ENCODE peak calls at places on chromosomes 5 and 9, in ten cellular contexts. Y, O, S, U, G, R, B, I, P and D are unnamed samples. For H3K4me1 and H3K36me3, the result is how much of the 10 kb centered on the place peaks cover.

GRCh38 chr9:28956111-28956880 is 1383.0 kb upstream of the C9orf72 start:
- DNase-seq in Y (no peak), O (no peak), S (no peak), U (no peak), G (no peak), R (no peak), B (no peak), I (no peak), P (no peak), D (no peak)

GRCh38 chr5:103519550-103519949 is 43.0 kb downstream of the NUDT12 start:
- DNase-seq in Y (no peak), O (no peak), S (peak), U (no peak), G (peak), R (no peak), B (no peak), I (no peak), P (no peak), D (no peak)

GRCh38 chr5:34616665-34617064 is 39.5 kb upstream of the RAI14 start:
- DNase-seq in Y (no peak), O (no peak), S (no peak), U (no peak), G (no peak), R (no peak), B (no peak), I (no peak), P (no peak), D (no peak)

GRCh38 chr5:67182406-67182805 is 14.2 kb downstream of the CD180 start:
- DNase-seq in Y (peak), O (peak), S (peak), U (no peak), G (no peak), R (peak), B (peak), I (no peak), P (no peak), D (no peak)

GRCh38 chr5:1137567-1138444 is 25.9 kb upstream of the SLC12A7 start:
- DNase-seq in Y (peak), O (no peak), S (no peak), U (no peak), G (peak), R (peak), B (peak), I (no peak), P (no peak), D (no peak)

GRCh38 chr9:79858509-79858908 is 286.7 kb downstream of the TLE4 start:
- DNase-seq in Y (peak), O (no peak), S (no peak), U (no peak), G (peak), R (peak), B (no peak), I (no peak), P (no peak), D (no peak)

GRCh38 chr5:71836084-71836483 is 117.0 kb downstream of the CARTPT start:
- DNase-seq in Y (no peak), O (no peak), S (no peak), U (no peak), G (peak), R (no peak), B (no peak), I (no peak), P (no peak), D (no peak)

GRCh38 chr5:54363669-54364068 is 53.3 kb upstream of the ARL15 start:
- DNase-seq in Y (no peak), O (no peak), S (no peak), U (no peak), G (peak), R (no peak), B (no peak), I (no peak), P (no peak), D (no peak)

GRCh38 chr9:14170392-14170931 is 143.5 kb downstream of the NFIB start:
- DNase-seq in Y (no peak), O (no peak), S (no peak), U (no peak), G (peak), R (no peak), B (no peak), I (no peak), P (no peak), D (no peak)

GRCh38 chr9:13688990-13689600 is 409.6 kb upstream of the MPDZ start:
- DNase-seq in Y (peak), O (no peak), S (peak), U (no peak), G (peak), R (no peak), B (no peak), I (no peak), P (no peak), D (no peak)

GRCh38 chr5:83430130-83431010 is 41.2 kb upstream of the VCAN start:
- DNase-seq in Y (peak), O (peak), S (peak), U (peak), G (peak), R (peak), B (no peak), I (peak), P (peak), D (no peak)

GRCh38 chr5:67963789-67964519 is 251.6 kb upstream of the PIK3R1 start:
- DNase-seq in Y (no peak), O (no peak), S (no peak), U (no peak), G (no peak), R (no peak), B (no peak), I (no peak), P (no peak), D (no peak)

GRCh38 chr9:23849379-23849778 is 23.3 kb upstream of the ELAVL2 start:
- DNase-seq in Y (no peak), O (no peak), S (peak), U (no peak), G (no peak), R (no peak), B (no peak), I (no peak), P (no peak), D (no peak)

GRCh38 chr9:135347461-135347860 is 132.1 kb upstream of the PPP1R26 start:
- DNase-seq in Y (no peak), O (no peak), S (no peak), U (no peak), G (peak), R (no peak), B (no peak), I (no peak), P (no peak), D (no peak)

DNA sequence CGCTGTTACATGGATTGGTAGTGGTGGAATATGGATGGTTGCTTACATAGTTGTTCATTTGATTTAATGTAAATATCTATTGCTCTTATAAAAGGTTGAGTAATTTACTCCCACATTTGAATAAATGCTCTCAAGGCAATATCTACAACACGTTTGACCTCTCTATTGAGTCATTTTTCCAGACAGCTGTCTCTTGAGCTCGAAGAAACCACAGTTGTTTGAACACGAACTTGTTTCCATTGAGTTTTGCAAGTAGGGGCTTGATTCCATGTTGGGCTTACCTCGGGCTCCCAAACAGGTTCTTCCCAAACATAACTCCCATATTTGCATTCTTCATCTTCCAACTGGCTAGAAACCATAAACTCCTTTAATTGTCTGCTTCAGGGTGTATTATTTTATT is 115.0 kb upstream of the HMHB1 start:
- DNase-seq in Y (no peak), O (no peak), S (no peak), U (no peak), G (no peak), R (no peak), B (no peak), I (no peak), P (no peak), D (no peak)
- H3K4me3 ChIP-seq in Y (no peak), O (no peak), S (no peak), U (no peak), G (no peak), R (no peak), B (no peak), I (no peak), P (no peak), D (no peak)

GRCh38 chr5:59039003-59039295 is 456.1 kb downstream of the RAB3C start:
- DNase-seq in Y (no peak), O (no peak), S (peak), U (no peak), G (no peak), R (no peak), B (no peak), I (no peak), P (no peak), D (no peak)

GRCh38 chr5:59038169-59039002 is 455.5 kb downstream of the RAB3C start:
- DNase-seq in Y (no peak), O (no peak), S (no peak), U (no peak), G (no peak), R (no peak), B (no peak), I (peak), P (no peak), D (no peak)

GRCh38 chr5:59040804-59041201 is 457.9 kb downstream of the RAB3C start:
- DNase-seq in Y (no peak), O (no peak), S (no peak), U (no peak), G (no peak), R (no peak), B (no peak), I (no peak), P (no peak), D (no peak)

GRCh38 chr5:59040007-59040803 is 457.3 kb downstream of the RAB3C start:
- DNase-seq in Y (no peak), O (no peak), S (no peak), U (no peak), G (no peak), R (no peak), B (no peak), I (no peak), P (no peak), D (no peak)

DNA sequence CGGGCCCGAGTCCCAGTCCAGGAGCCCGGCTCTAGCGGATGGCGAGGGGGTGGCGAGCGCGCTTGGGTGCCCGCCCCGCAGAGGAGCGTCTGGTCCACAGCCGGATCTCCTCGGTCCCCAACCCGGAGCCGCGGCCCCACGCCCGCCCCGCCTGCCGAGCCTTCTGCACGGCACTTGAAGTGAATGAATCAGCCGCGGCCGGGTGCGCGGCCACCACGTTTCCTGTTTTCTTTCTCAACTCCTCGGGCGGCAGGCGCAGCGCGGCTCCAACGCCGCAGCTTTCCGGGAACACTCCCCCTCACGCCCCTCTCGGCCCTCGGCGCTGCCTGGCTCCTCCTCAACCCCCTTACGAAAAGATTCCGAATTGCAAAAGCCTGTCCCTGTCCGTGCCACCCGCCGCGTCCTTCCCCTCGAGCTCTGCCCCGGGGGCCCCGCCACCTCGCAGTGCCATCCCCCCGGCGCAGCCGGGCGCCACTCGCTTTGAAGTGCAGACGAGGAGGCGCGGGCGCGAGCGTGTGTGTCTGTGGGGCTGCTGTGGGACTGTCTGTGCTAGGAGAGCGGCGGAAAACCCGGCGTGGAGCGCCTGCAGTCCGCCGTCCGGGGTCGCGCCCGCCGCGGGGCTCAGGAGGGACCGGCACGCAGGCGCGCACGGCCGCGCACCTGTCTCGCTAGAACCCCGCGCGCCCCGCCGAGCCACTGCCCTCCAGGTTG is 456.6 kb downstream of the RAB3C start:
- DNase-seq in Y (peak), O (peak), S (peak), U (no peak), G (peak), R (peak), B (peak), I (peak), P (no peak), D (peak)
- H3K4me1 ChIP-seq in Y (under half), O (under half), S (under half), U (under half), G (half or more), R (under half), B (under half), I (under half), P (under half), D (under half)

DNA sequence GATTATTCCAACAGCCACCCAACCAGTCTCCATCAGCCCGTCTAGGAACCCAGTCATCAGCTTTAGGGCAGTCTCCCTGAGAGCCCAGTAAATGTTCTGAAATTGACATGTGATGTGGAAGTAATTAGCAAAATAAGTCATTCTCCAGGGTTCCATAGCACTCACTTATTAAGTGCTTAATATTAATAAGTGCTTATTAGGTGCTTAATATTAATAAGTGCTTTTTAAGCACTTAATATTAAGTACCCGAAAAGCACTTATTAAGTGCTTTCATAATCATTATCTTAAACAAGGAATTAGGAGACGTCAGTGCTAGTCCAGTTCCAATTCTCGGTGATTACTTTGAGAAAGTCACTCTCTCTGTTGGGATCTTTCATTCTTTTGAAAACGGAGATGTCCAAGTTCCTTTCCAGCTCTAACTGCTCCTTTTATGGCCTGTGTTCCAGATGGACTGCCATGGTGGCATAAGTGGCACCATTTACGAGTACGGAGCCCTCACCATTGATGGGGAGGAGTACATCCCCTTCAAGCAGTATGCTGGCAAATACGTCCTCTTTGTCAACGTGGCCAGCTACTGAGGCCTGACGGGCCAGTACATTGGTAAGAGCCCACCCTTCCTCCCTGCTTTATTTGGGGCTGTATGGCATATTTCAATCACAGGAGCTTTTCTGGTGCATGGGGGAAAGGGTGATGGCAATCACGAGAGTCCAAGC is 4.7 kb downstream of the GPX3 start:
- DNase-seq in Y (no peak), O (no peak), S (no peak), U (no peak), G (no peak), R (no peak), B (no peak), I (no peak), P (no peak), D (no peak)
- H3K36me3 ChIP-seq in Y (under half), O (under half), S (under half), U (under half), G (under half), R (under half), B (under half), I (under half), P (under half), D (under half)

DNA sequence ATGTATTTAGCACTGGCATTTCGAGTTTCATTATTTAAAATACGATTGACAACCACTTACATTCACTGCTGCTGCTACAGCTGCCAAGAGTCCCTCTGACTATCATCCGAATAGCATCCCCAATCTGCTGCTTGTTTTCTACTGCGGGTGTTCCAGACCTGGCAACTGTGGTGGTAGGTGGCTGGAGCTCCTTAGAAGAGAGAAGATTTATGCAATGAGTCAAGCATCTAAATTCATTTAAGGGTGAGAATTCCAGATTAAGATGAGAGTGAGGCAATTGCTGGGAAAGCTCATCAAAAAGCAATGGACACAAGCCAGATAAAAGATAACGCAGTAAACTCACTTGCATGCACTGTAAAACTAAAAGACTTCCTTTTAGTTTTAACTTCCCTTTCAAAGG is 3.9 kb downstream of the PLK2 start:
- DNase-seq in Y (no peak), O (no peak), S (no peak), U (no peak), G (no peak), R (no peak), B (no peak), I (no peak), P (no peak), D (no peak)
- H3K4me3 ChIP-seq in Y (peak), O (no peak), S (peak), U (no peak), G (peak), R (no peak), B (peak), I (no peak), P (no peak), D (peak)

GRCh38 chr5:167036585-167036984 is 1254.9 kb upstream of the WWC1 start:
- DNase-seq in Y (no peak), O (no peak), S (no peak), U (no peak), G (no peak), R (no peak), B (no peak), I (no peak), P (no peak), D (no peak)

GRCh38 chr5:167029488-167029887 is 1262.0 kb upstream of the WWC1 start:
- DNase-seq in Y (no peak), O (no peak), S (no peak), U (no peak), G (no peak), R (no peak), B (no peak), I (no peak), P (no peak), D (no peak)

GRCh38 chr5:167030500-167031120 is 1260.8 kb upstream of the WWC1 start:
- DNase-seq in Y (peak), O (no peak), S (peak), U (peak), G (no peak), R (no peak), B (no peak), I (no peak), P (no peak), D (no peak)
- H3K4me1 ChIP-seq in Y (under half), O (under half), S (under half), U (under half), G (under half), R (under half), B (under half), I (under half), P (under half), D (under half)

GRCh38 chr5:43179836-43180235 is 12.2 kb upstream of the NIM1K start:
- DNase-seq in Y (no peak), O (no peak), S (no peak), U (no peak), G (no peak), R (no peak), B (no peak), I (no peak), P (no peak), D (no peak)
- H3K36me3 ChIP-seq in Y (under half), O (under half), S (under half), U (under half), G (under half), R (under half), B (under half), I (under half), P (under half), D (under half)

GRCh38 chr5:179526978-179527377 is 23.4 kb upstream of the RUFY1 start:
- DNase-seq in Y (no peak), O (no peak), S (no peak), U (no peak), G (no peak), R (no peak), B (no peak), I (no peak), P (no peak), D (no peak)

GRCh38 chr5:179534431-179534830 is 15.9 kb upstream of the RUFY1 start:
- DNase-seq in Y (no peak), O (no peak), S (no peak), U (no peak), G (no peak), R (no peak), B (no peak), I (no peak), P (no peak), D (no peak)

GRCh38 chr5:179533024-179533423 is 17.3 kb upstream of the RUFY1 start:
- DNase-seq in Y (no peak), O (no peak), S (no peak), U (no peak), G (no peak), R (no peak), B (no peak), I (no peak), P (no peak), D (no peak)

GRCh38 chr5:179533907-179534306 is 16.4 kb upstream of the RUFY1 start:
- DNase-seq in Y (no peak), O (no peak), S (no peak), U (no peak), G (no peak), R (no peak), B (no peak), I (no peak), P (no peak), D (no peak)

GRCh38 chr5:179530069-179530998 is 20.0 kb upstream of the RUFY1 start:
- DNase-seq in Y (peak), O (no peak), S (peak), U (no peak), G (no peak), R (peak), B (peak), I (peak), P (no peak), D (no peak)
- H3K4me3 ChIP-seq in Y (peak), O (peak), S (no peak), U (peak), G (no peak), R (peak), B (peak), I (peak), P (no peak), D (peak)

GRCh38 chr9:16639644-16640043 is 230.8 kb downstream of the BNC2 start:
- DNase-seq in Y (no peak), O (no peak), S (no peak), U (no peak), G (no peak), R (no peak), B (no peak), I (no peak), P (no peak), D (no peak)
- H3K4me1 ChIP-seq in Y (under half), O (under half), S (under half), U (under half), G (under half), R (under half), B (under half), I (under half), P (under half), D (under half)

GRCh38 chr5:14197056-14197455 is 53.9 kb downstream of the TRIO start:
- DNase-seq in Y (no peak), O (no peak), S (no peak), U (no peak), G (no peak), R (no peak), B (no peak), I (no peak), P (no peak), D (no peak)

GRCh38 chr5:14191325-14191724 is 48.2 kb downstream of the TRIO start:
- DNase-seq in Y (no peak), O (no peak), S (no peak), U (no peak), G (no peak), R (no peak), B (no peak), I (no peak), P (no peak), D (no peak)

GRCh38 chr5:14199902-14200301 is 56.8 kb downstream of the TRIO start:
- DNase-seq in Y (peak), O (no peak), S (no peak), U (no peak), G (no peak), R (no peak), B (no peak), I (no peak), P (no peak), D (no peak)

GRCh38 chr5:14193496-14193895 is 50.4 kb downstream of the TRIO start:
- DNase-seq in Y (no peak), O (no peak), S (no peak), U (no peak), G (no peak), R (no peak), B (no peak), I (no peak), P (no peak), D (no peak)

GRCh38 chr5:14195588-14195987 is 52.4 kb downstream of the TRIO start:
- DNase-seq in Y (no peak), O (no peak), S (no peak), U (no peak), G (no peak), R (no peak), B (no peak), I (no peak), P (no peak), D (no peak)
- H3K36me3 ChIP-seq in Y (under half), O (under half), S (under half), U (under half), G (under half), R (under half), B (under half), I (under half), P (under half), D (under half)